ENCODE peak calls at places on chromosomes 11 and 22, in five cellular contexts. One of them, this sample, is unnamed. For H3K4me1, the result is how much of the 10 kb centered on the place peaks cover.

GRCh38 chr22:39265143-39265542 is 20.4 kb upstream of the PDGFB start:
- DNase-seq in adrenal gland: no peak
- DNase-seq in IMR-90: no peak
- DNase-seq in heart left ventricle: no peak
- DNase-seq in A549: no peak
- DNase-seq in this sample: no peak

GRCh38 chr11:94639901-94640721 is 72.9 kb downstream of the PIWIL4 start:
- DNase-seq in adrenal gland: no peak
- DNase-seq in IMR-90: no peak
- DNase-seq in heart left ventricle: peak
- DNase-seq in A549: no peak
- DNase-seq in this sample: no peak

GRCh38 chr11:90947930-90948329 is 725.1 kb upstream of the CHORDC1 start:
- DNase-seq in adrenal gland: no peak
- DNase-seq in IMR-90: no peak
- DNase-seq in heart left ventricle: no peak
- DNase-seq in A549: peak
- DNase-seq in this sample: no peak

GRCh38 chr11:41612415-41612814 is 153.0 kb upstream of the LRRC4C start:
- DNase-seq in adrenal gland: no peak
- DNase-seq in IMR-90: no peak
- DNase-seq in heart left ventricle: no peak
- DNase-seq in A549: no peak
- DNase-seq in this sample: no peak

GRCh38 chr11:79201637-79202347 is 239.0 kb downstream of the TENM4 start:
- DNase-seq in adrenal gland: no peak
- DNase-seq in IMR-90: no peak
- DNase-seq in heart left ventricle: no peak
- DNase-seq in A549: no peak
- DNase-seq in this sample: no peak

GRCh38 chr11:69985654-69986420 is 92.3 kb upstream of the ANO1 start:
- DNase-seq in adrenal gland: no peak
- DNase-seq in IMR-90: no peak
- DNase-seq in heart left ventricle: peak
- DNase-seq in A549: no peak
- DNase-seq in this sample: peak

GRCh38 chr22:27576413-27576812 is 225.1 kb downstream of the MN1 start:
- DNase-seq in adrenal gland: no peak
- DNase-seq in IMR-90: no peak
- DNase-seq in heart left ventricle: peak
- DNase-seq in A549: no peak
- DNase-seq in this sample: no peak

GRCh38 chr11:63622318-63622717 is 8.1 kb upstream of the PLAAT3 start:
- DNase-seq in adrenal gland: no peak
- DNase-seq in IMR-90: no peak
- DNase-seq in heart left ventricle: no peak
- DNase-seq in A549: peak
- DNase-seq in this sample: no peak

GRCh38 chr11:132779487-132779886 is 752.8 kb downstream of the OPCML start:
- DNase-seq in adrenal gland: no peak
- DNase-seq in IMR-90: peak
- DNase-seq in heart left ventricle: no peak
- DNase-seq in A549: no peak
- DNase-seq in this sample: no peak

GRCh38 chr11:72764503-72764902 is 12.3 kb upstream of the ARAP1 start:
- DNase-seq in adrenal gland: no peak
- DNase-seq in IMR-90: no peak
- DNase-seq in heart left ventricle: no peak
- DNase-seq in A549: no peak
- DNase-seq in this sample: no peak

GRCh38 chr11:104451193-104451592 is 287.2 kb upstream of the PDGFD start:
- DNase-seq in adrenal gland: no peak
- DNase-seq in IMR-90: no peak
- DNase-seq in heart left ventricle: peak
- DNase-seq in A549: no peak
- DNase-seq in this sample: no peak

GRCh38 chr22:45585437-45585755 is 82.7 kb downstream of the FBLN1 start:
- DNase-seq in adrenal gland: peak
- DNase-seq in IMR-90: peak
- DNase-seq in heart left ventricle: no peak
- DNase-seq in A549: peak
- DNase-seq in this sample: no peak

GRCh38 chr11:9273430-9274336 is 8.5 kb upstream of the DENND5A start:
- DNase-seq in adrenal gland: peak
- DNase-seq in IMR-90: peak
- DNase-seq in heart left ventricle: no peak
- DNase-seq in A549: no peak
- DNase-seq in this sample: no peak

GRCh38 chr11:44578279-44578678 is 12.8 kb downstream of the CD82 start:
- DNase-seq in adrenal gland: no peak
- DNase-seq in IMR-90: no peak
- DNase-seq in heart left ventricle: no peak
- DNase-seq in A549: no peak
- DNase-seq in this sample: no peak

GRCh38 chr22:49728566-49729271 is 99.0 kb downstream of the BRD1 start:
- DNase-seq in adrenal gland: peak
- DNase-seq in IMR-90: no peak
- DNase-seq in heart left ventricle: no peak
- DNase-seq in A549: no peak
- DNase-seq in this sample: no peak

GRCh38 chr22:24587251-24587650 is 5.6 kb downstream of the LRRC75B start:
- DNase-seq in adrenal gland: no peak
- DNase-seq in IMR-90: no peak
- DNase-seq in heart left ventricle: no peak
- DNase-seq in A549: no peak
- DNase-seq in this sample: no peak

GRCh38 chr11:57668467-57668890 is 565 bp downstream of the ZDHHC5 start:
- DNase-seq in adrenal gland: no peak
- DNase-seq in IMR-90: no peak
- DNase-seq in heart left ventricle: no peak
- DNase-seq in A549: no peak
- DNase-seq in this sample: no peak

GRCh38 chr11:5380740-5381342 is 2.8 kb upstream of the OR51M1 start:
- DNase-seq in adrenal gland: peak
- DNase-seq in IMR-90: peak
- DNase-seq in heart left ventricle: peak
- DNase-seq in A549: peak
- DNase-seq in this sample: peak

GRCh38 chr22:47398491-47398890 is 636.0 kb downstream of the TBC1D22A start:
- DNase-seq in adrenal gland: no peak
- DNase-seq in IMR-90: no peak
- DNase-seq in heart left ventricle: no peak
- DNase-seq in A549: no peak
- DNase-seq in this sample: no peak

GRCh38 chr22:30610299-30610698 is 3.3 kb downstream of the TCN2 start:
- DNase-seq in adrenal gland: peak
- DNase-seq in IMR-90: no peak
- DNase-seq in heart left ventricle: peak
- DNase-seq in A549: no peak
- DNase-seq in this sample: no peak
- H3K4me1 ChIP-seq in adrenal gland: under half
- H3K4me1 ChIP-seq in IMR-90: under half
- H3K4me1 ChIP-seq in heart left ventricle: under half
- H3K4me1 ChIP-seq in A549: under half
- H3K4me1 ChIP-seq in this sample: under half

DNA sequence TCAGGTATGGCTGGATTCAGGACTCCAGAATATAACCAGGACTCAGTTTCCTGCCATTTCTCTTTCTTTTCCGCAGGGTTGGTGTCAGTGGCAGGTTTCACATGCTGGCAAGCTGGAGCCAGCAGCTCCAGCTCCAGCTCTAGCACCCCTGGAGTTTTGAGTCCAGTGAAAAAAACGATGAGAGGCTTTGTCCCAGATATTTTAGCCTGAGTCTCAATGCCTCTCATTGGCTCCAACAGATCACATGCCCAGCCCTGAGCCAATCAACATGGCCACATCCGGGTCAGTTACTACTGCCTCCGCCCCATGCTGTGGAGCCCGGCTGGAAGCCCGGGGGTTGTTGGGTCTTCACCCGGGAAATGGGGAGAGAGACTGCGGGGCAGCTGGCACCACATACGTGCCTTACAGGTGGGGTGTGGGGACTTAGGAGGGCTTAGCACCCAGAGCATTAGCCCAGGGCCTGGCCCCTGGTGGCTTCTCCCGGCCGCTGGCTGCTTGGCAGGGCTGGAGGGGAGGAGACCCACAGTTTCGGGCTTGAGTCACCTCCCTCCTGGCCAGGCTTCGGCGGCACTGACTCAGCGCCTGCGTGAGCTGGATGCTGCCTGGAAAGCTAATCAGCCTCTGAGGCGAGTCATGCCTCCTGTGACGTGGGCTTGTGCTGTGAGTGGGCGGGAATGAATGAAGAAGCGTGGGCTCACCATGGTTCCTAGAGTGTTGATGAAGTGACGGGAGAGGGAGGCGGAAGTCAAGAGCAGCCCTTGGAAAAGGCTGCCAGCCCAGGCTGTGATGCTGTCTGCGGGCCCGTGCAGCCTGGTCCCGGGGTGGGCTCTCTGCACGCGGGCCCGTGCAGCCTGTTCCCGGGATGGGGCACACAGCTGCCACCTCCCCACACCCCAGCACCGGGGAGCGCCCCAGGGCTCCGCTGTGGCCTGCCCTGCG is 15.3 kb upstream of the MRTFA start:
- DNase-seq in adrenal gland: peak
- DNase-seq in IMR-90: peak
- DNase-seq in heart left ventricle: peak
- DNase-seq in A549: peak
- DNase-seq in this sample: peak
- TF ChIP-seq POLR2A in adrenal gland: peak
- TF ChIP-seq POLR2A in IMR-90: peak
- TF ChIP-seq POLR2A in heart left ventricle: peak
- TF ChIP-seq POLR2A in A549: peak
- TF ChIP-seq POLR2A in this sample: no peak

GRCh38 chr11:118896921-118897591 is 13.4 kb downstream of the CXCR5 start:
- DNase-seq in adrenal gland: peak
- DNase-seq in IMR-90: no peak
- DNase-seq in heart left ventricle: no peak
- DNase-seq in A549: no peak
- DNase-seq in this sample: no peak
- H3K4me1 ChIP-seq in adrenal gland: under half
- H3K4me1 ChIP-seq in IMR-90: under half
- H3K4me1 ChIP-seq in heart left ventricle: under half
- H3K4me1 ChIP-seq in A549: under half
- H3K4me1 ChIP-seq in this sample: under half

DNA sequence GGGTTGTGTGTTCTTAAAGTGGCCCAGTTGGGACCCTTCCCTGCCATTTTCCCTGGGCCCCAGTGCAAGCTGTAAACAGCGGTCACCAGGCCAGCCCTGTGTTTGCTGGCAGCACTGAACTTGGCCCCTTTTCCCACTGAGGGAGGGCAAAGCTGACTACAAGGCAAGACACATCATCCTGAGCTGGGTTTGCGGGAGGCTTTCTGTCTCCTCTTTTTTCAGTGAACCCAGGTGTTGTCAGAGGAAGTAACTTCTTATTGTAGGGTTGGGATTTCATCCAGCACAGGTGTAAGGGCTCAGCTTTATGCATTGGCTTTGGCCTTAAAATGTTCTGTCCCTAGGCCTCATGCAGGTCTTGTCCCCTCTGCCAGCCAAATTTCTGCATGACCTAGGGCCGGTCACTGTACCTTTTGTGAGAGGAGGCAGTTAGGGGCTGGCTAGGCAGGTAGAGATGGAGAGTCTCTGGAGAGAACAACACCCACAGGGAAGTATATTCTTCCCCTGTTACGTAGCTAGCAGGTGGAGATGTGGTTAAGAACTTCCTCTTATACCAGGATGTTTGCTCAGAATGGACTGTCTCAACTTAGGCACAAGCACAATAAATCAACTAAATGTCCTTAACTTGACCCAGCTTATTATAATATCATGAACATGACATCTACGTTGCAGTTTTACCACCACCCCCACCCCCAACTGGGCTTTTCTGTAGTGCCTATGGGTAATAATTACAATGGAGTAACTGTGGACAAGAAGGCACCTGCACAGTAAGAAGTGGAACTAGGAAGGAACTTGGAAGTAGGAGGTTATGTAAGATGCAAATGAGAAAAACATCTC is 60.5 kb upstream of the MPEG1 start:
- DNase-seq in adrenal gland: no peak
- DNase-seq in IMR-90: no peak
- DNase-seq in heart left ventricle: no peak
- DNase-seq in A549: no peak
- DNase-seq in this sample: no peak
- TF ChIP-seq POLR2A in adrenal gland: no peak
- TF ChIP-seq POLR2A in IMR-90: no peak
- TF ChIP-seq POLR2A in heart left ventricle: no peak
- TF ChIP-seq POLR2A in A549: no peak
- TF ChIP-seq POLR2A in this sample: no peak

GRCh38 chr11:12106101-12106500 is 4.3 kb upstream of the MICAL2 start:
- DNase-seq in adrenal gland: no peak
- DNase-seq in IMR-90: no peak
- DNase-seq in heart left ventricle: no peak
- DNase-seq in A549: no peak
- DNase-seq in this sample: no peak
- H3K4me1 ChIP-seq in adrenal gland: under half
- H3K4me1 ChIP-seq in IMR-90: under half
- H3K4me1 ChIP-seq in heart left ventricle: under half
- H3K4me1 ChIP-seq in A549: under half
- H3K4me1 ChIP-seq in this sample: under half

GRCh38 chr22:20956258-20957117 is 10.6 kb upstream of the AIFM3 start:
- DNase-seq in adrenal gland: no peak
- DNase-seq in IMR-90: peak
- DNase-seq in heart left ventricle: no peak
- DNase-seq in A549: peak
- DNase-seq in this sample: no peak
- TF ChIP-seq POLR2A in adrenal gland: no peak
- TF ChIP-seq POLR2A in IMR-90: no peak
- TF ChIP-seq POLR2A in heart left ventricle: no peak
- TF ChIP-seq POLR2A in A549: no peak
- TF ChIP-seq POLR2A in this sample: no peak

GRCh38 chr22:19295733-19296132 is 4.2 kb upstream of the CLTCL1 start:
- DNase-seq in adrenal gland: no peak
- DNase-seq in IMR-90: no peak
- DNase-seq in heart left ventricle: no peak
- DNase-seq in A549: no peak
- DNase-seq in this sample: no peak
- H3K4me1 ChIP-seq in adrenal gland: under half
- H3K4me1 ChIP-seq in IMR-90: under half
- H3K4me1 ChIP-seq in heart left ventricle: under half
- H3K4me1 ChIP-seq in A549: under half
- H3K4me1 ChIP-seq in this sample: under half